ENCODE peak calls at places on chromosomes 16 and 17, in nine cellular contexts. D, J, Q, S, I, X, P, U and L are unnamed samples.
A peak's percentile ranks its signal among the peaks of the same experiment; 100 is the strongest.

GRCh38 chr16:85781685-85782370 is 17.5 kb downstream of the EMC8 start:
- DNase-seq in X (no peak), J (no peak), S (no peak), D (peak; percentile 50), U (peak; percentile 85), P (no peak), I (peak; percentile 20), Q (no peak), L (peak; percentile 64)

GRCh38 chr16:81036751-81037350 is 1.2 kb downstream of the ATMIN start:
- DNase-seq in X (no peak), D (no peak), Q (peak; percentile 2), J (no peak), S (no peak), I (peak; percentile 17), P (no peak), U (no peak), L (no peak)

GRCh38 chr17:78885956-78886355 is 17.0 kb downstream of the CEP295NL start:
- DNase-seq in P (no peak), I (no peak), U (no peak), D (no peak), S (no peak), J (no peak), X (no peak), Q (no peak), L (no peak)

GRCh38 chr17:64504769-64505319 is 1.2 kb downstream of the DDX5 start:
- DNase-seq in D (no peak), X (no peak), I (peak; percentile 38), Q (peak; percentile 47), J (no peak), S (no peak), P (no peak), U (no peak), L (no peak)

GRCh38 chr17:2856727-2857126 is 60.5 kb downstream of the RAP1GAP2 start:
- DNase-seq in D (no peak), P (no peak), I (no peak), J (no peak), Q (no peak), S (no peak), X (no peak), U (no peak), L (no peak)

GRCh38 chr17:1593630-1593931 is 31.0 kb upstream of the PITPNA start:
- DNase-seq in U (no peak), X (no peak), D (no peak), P (no peak), I (no peak), Q (no peak), J (no peak), S (no peak), L (no peak)

GRCh38 chr17:69012895-69013805 is 47.6 kb downstream of the ABCA9 start:
- DNase-seq in S (no peak), J (no peak), X (no peak), D (no peak), I (no peak), Q (peak; percentile 2), U (no peak), P (no peak), L (no peak)

GRCh38 chr17:39400547-39401411 is 647 bp downstream of the FBXL20 start:
- DNase-seq in U (no peak), Q (no peak), X (peak; percentile 10), J (peak; percentile 32), P (peak; percentile 2), I (peak; percentile 47), S (no peak), D (no peak), L (peak; percentile 20)

GRCh38 chr16:66800856-66801255 is 528 bp downstream of the TERB1 start:
- DNase-seq in J (no peak), U (no peak), I (no peak), Q (no peak), X (no peak), P (no peak), S (no peak), D (no peak), L (no peak)

GRCh38 chr17:75250009-75250471 is 11.4 kb downstream of the GGA3 start:
- DNase-seq in X (no peak), J (no peak), I (no peak), Q (peak; percentile 59), U (no peak), P (peak; percentile 47), S (peak; percentile 34), D (no peak), L (no peak)

GRCh38 chr16:72645526-72645925 is 402.4 kb downstream of the ZFHX3 start:
- DNase-seq in X (no peak), S (no peak), U (no peak), P (no peak), Q (no peak), J (no peak), D (no peak), I (no peak), L (no peak)

GRCh38 chr17:73384926-73385325 is 73.1 kb upstream of the CDC42EP4 start:
- DNase-seq in D (no peak), Q (no peak), I (no peak), U (no peak), S (no peak), P (no peak), J (no peak), X (no peak), L (no peak)

GRCh38 chr16:22239131-22239805 is 33.2 kb downstream of the EEF2K start:
- DNase-seq in U (no peak), J (no peak), D (no peak), I (no peak), X (no peak), Q (no peak), S (no peak), P (no peak), L (no peak)

GRCh38 chr17:80118601-80119270 is 17.4 kb downstream of the GAA start:
- DNase-seq in S (no peak), P (no peak), Q (no peak), D (no peak), J (no peak), U (no peak), I (peak; percentile 3), X (no peak), L (no peak)

GRCh38 chr16:35431829-35432663 is 1972.6 kb downstream of the TP53TG3F start:
- DNase-seq in Q (peak; percentile 3), J (no peak), S (no peak), U (no peak), P (no peak), I (no peak), D (peak; percentile 11), X (peak; percentile 9), L (peak; percentile 8)

GRCh38 chr16:86789621-86790051 is 211.3 kb downstream of the FOXL1 start:
- DNase-seq in X (no peak), S (no peak), D (no peak), J (no peak), P (no peak), I (no peak), U (no peak), Q (no peak), L (no peak)